ENCODE peak calls at places on chromosome 18, in five cellular contexts. N, U, C, T and Z are unnamed samples.

GRCh38 chr18:23149570-23149969 is 14.3 kb downstream of the CABLES1 start:
- DNase-seq in U (no peak), C (no peak), T (no peak), N (no peak), Z (no peak)

GRCh38 chr18:12384261-12384660 is 7.2 kb upstream of the AFG3L2 start:
- DNase-seq in N (no peak), U (no peak), T (no peak), C (no peak), Z (no peak)

GRCh38 chr18:49849331-49850217 is 36.2 kb upstream of the ACAA2 start:
- DNase-seq in N (peak), U (peak), T (peak), C (no peak), Z (peak)

GRCh38 chr18:49178736-49179135 is 228.0 kb upstream of the SMAD7 start:
- DNase-seq in T (peak), C (no peak), N (no peak), U (peak), Z (peak)

GRCh38 chr18:75036941-75037516 is 171.9 kb downstream of the PTGR3 start:
- DNase-seq in U (no peak), C (no peak), N (no peak), T (no peak), Z (no peak)

GRCh38 chr18:47595816-47596501 is 334.5 kb downstream of the SMAD2 start:
- DNase-seq in N (no peak), U (peak), T (no peak), C (no peak), Z (peak)

GRCh38 chr18:28124239-28125029 is 52.5 kb downstream of the CDH2 start:
- DNase-seq in T (no peak), U (no peak), N (no peak), C (no peak), Z (no peak)

GRCh38 chr18:41967680-41968079 is 12.6 kb downstream of the PIK3C3 start:
- DNase-seq in N (no peak), T (no peak), U (no peak), C (no peak), Z (no peak)

GRCh38 chr18:8045160-8045885 is 478.2 kb downstream of the PTPRM start:
- DNase-seq in N (no peak), T (no peak), C (no peak), U (no peak), Z (no peak)

GRCh38 chr18:37778417-37779165 is 213.0 kb upstream of the CELF4 start:
- DNase-seq in C (no peak), T (peak), U (peak), N (peak), Z (peak)

GRCh38 chr18:11695736-11696135 is 6.7 kb downstream of the GNAL start:
- DNase-seq in U (no peak), C (no peak), N (peak), T (no peak), Z (no peak)

GRCh38 chr18:47265197-47265596 is 13.7 kb upstream of the SKOR2 start:
- DNase-seq in U (no peak), T (no peak), N (no peak), C (no peak), Z (no peak)

GRCh38 chr18:75592527-75592926 is 165.0 kb upstream of the SMIM21 start:
- DNase-seq in U (no peak), N (no peak), T (no peak), C (no peak), Z (no peak)

GRCh38 chr18:55830490-55830889 is 242.5 kb upstream of the TCF4 start:
- DNase-seq in C (no peak), T (no peak), N (peak), U (no peak), Z (no peak)

GRCh38 chr18:8496186-8496585 is 113.1 kb upstream of the RAB12 start:
- DNase-seq in N (no peak), C (no peak), U (peak), T (no peak), Z (peak)

GRCh38 chr18:47050468-47050867 is 15.0 kb upstream of the ELOA2 start:
- DNase-seq in N (peak), T (no peak), U (peak), C (no peak), Z (no peak)

GRCh38 chr18:48805826-48806535 is 144.8 kb downstream of the SMAD7 start:
- DNase-seq in N (no peak), C (no peak), U (no peak), T (peak), Z (peak)

GRCh38 chr18:79501006-79501405 is 105.3 kb downstream of the NFATC1 start:
- DNase-seq in C (no peak), U (no peak), T (no peak), N (no peak), Z (no peak)

GRCh38 chr18:77056399-77057015 is 76.1 kb downstream of the MBP start:
- DNase-seq in U (peak), N (no peak), C (no peak), T (no peak), Z (no peak)

GRCh38 chr18:26863122-26863879 is 2.2 kb downstream of the AQP4 start:
- DNase-seq in C (no peak), N (peak), T (peak), U (peak), Z (peak)

GRCh38 chr18:74832381-74832780 is 234.7 kb downstream of the ZNF407 start:
- DNase-seq in N (peak), C (no peak), T (no peak), U (no peak), Z (no peak)

GRCh38 chr18:3625717-3626091 is 175.7 kb downstream of the TGIF1 start:
- DNase-seq in U (no peak), C (no peak), T (no peak), N (no peak), Z (no peak)

GRCh38 chr18:13221821-13222220 is 3.3 kb downstream of the LDLRAD4 start:
- DNase-seq in U (no peak), N (no peak), C (no peak), T (no peak), Z (peak)

GRCh38 chr18:41745166-41746049 is 209.6 kb upstream of the PIK3C3 start:
- DNase-seq in C (no peak), N (peak), T (peak), U (peak), Z (peak)

GRCh38 chr18:6327895-6328623 is 86.7 kb downstream of the L3MBTL4 start:
- DNase-seq in U (no peak), T (no peak), N (no peak), C (no peak), Z (no peak)

GRCh38 chr18:7764406-7764805 is 197.3 kb downstream of the PTPRM start:
- DNase-seq in C (no peak), N (no peak), T (no peak), U (no peak), Z (peak)

GRCh38 chr18:7021994-7022840 is 95.4 kb downstream of the LAMA1 start:
- DNase-seq in T (peak), N (peak), U (peak), C (no peak), Z (peak)

GRCh38 chr18:3453540-3454364 is 3.8 kb downstream of the TGIF1 start:
- DNase-seq in N (peak), T (peak), C (no peak), U (peak), Z (peak)

GRCh38 chr18:57846258-57846657 is 43.1 kb upstream of the ATP8B1 start:
- DNase-seq in N (peak), C (no peak), T (no peak), U (no peak), Z (no peak)

GRCh38 chr18:60538891-60539290 is 166.3 kb upstream of the MC4R start:
- DNase-seq in U (no peak), N (peak), C (no peak), T (no peak), Z (no peak)

GRCh38 chr18:35326695-35327387 is 17.4 kb downstream of the ZNF24 start:
- DNase-seq in U (no peak), N (no peak), C (no peak), T (no peak), Z (no peak)

GRCh38 chr18:79577451-79578395 is 101.9 kb upstream of the CTDP1 start:
- DNase-seq in U (no peak), N (no peak), T (peak), C (no peak), Z (peak)

GRCh38 chr18:79484661-79485621 is 89.2 kb downstream of the NFATC1 start:
- DNase-seq in U (peak), T (peak), N (no peak), C (no peak), Z (peak)

GRCh38 chr18:8367217-8367988 is 241.8 kb upstream of the RAB12 start:
- DNase-seq in U (peak), T (peak), N (no peak), C (no peak), Z (peak)

GRCh38 chr18:32243358-32243757 is 53.5 kb downstream of the MEP1B start:
- DNase-seq in C (no peak), N (no peak), U (peak), T (no peak), Z (no peak)

GRCh38 chr18:8696749-8697211 is 8.6 kb upstream of the MTCL1 start:
- DNase-seq in N (peak), U (peak), C (peak), T (peak), Z (peak)

GRCh38 chr18:63302647-63303405 is 16.7 kb downstream of the BCL2 start:
- DNase-seq in C (no peak), T (no peak), U (no peak), N (no peak), Z (peak)

GRCh38 chr18:43661570-43661969 is 384.3 kb upstream of the SYT4 start:
- DNase-seq in N (peak), T (no peak), U (peak), C (no peak), Z (peak)

GRCh38 chr18:23573948-23574431 is 12.3 kb downstream of the NPC1 start:
- DNase-seq in T (no peak), C (no peak), N (peak), U (no peak), Z (no peak)

GRCh38 chr18:3877678-3878077 is 427.7 kb downstream of the TGIF1 start:
- DNase-seq in T (no peak), N (peak), C (no peak), U (no peak), Z (no peak)

GRCh38 chr18:10408131-10408530 is 46.3 kb upstream of the APCDD1 start:
- DNase-seq in T (no peak), C (no peak), N (no peak), U (no peak), Z (no peak)
- H3K27ac ChIP-seq in T (no peak), C (no peak), N (no peak), U (no peak), Z (no peak)

GRCh38 chr18:40570615-40571014 is 1384.4 kb upstream of the PIK3C3 start:
- DNase-seq in U (no peak), N (no peak), T (no peak), C (no peak), Z (no peak)
- TF ChIP-seq CTCF in U (no peak), N (no peak), T (no peak), C (no peak), Z (no peak)

GRCh38 chr18:45806226-45806625 is 19.2 kb upstream of the SIGLEC15 start:
- DNase-seq in N (peak), C (no peak), T (no peak), U (no peak), Z (no peak)
- H3K27ac ChIP-seq in N (peak), C (no peak), T (no peak), U (no peak), Z (no peak)

GRCh38 chr18:67513285-67513684 is 3.2 kb downstream of the DSEL start:
- DNase-seq in C (no peak), U (peak), N (no peak), T (no peak), Z (no peak)
- TF ChIP-seq CTCF in C (no peak), U (peak), N (no peak), T (no peak), Z (no peak)